ENCODE peak calls at places on chromosome 9, in nine cellular contexts. One of them, this sample, is unnamed.

GRCh38 chr9:136308262-136309053 is 4.6 kb upstream of the CCDC187 start:
- DNase-seq in left ventricle myocardium inferior: no peak
- DNase-seq in Caki2: no peak
- DNase-seq in stimulated activated CD4-positive, alpha-beta T cell treated with anti-CD3 and anti-CD28 coated beads, TNF-alpha, amount 100 ng/mL, for 1 hour: no peak
- DNase-seq in neuronal stem cell: no peak
- DNase-seq in T-cell: no peak
- DNase-seq in WTC11: no peak
- DNase-seq in NT2/D1: no peak
- DNase-seq in M059J: no peak
- DNase-seq in this sample: no peak

GRCh38 chr9:134253596-134254205 is 72.6 kb upstream of the RXRA start:
- DNase-seq in left ventricle myocardium inferior: no peak
- DNase-seq in Caki2: no peak
- DNase-seq in stimulated activated CD4-positive, alpha-beta T cell treated with anti-CD3 and anti-CD28 coated beads, TNF-alpha, amount 100 ng/mL, for 1 hour: no peak
- DNase-seq in neuronal stem cell: no peak
- DNase-seq in T-cell: no peak
- DNase-seq in WTC11: no peak
- DNase-seq in NT2/D1: no peak
- DNase-seq in M059J: no peak
- DNase-seq in this sample: no peak

GRCh38 chr9:90523953-90524352 is 118.7 kb downstream of the DIRAS2 start:
- DNase-seq in left ventricle myocardium inferior: no peak
- DNase-seq in Caki2: no peak
- DNase-seq in stimulated activated CD4-positive, alpha-beta T cell treated with anti-CD3 and anti-CD28 coated beads, TNF-alpha, amount 100 ng/mL, for 1 hour: no peak
- DNase-seq in neuronal stem cell: no peak
- DNase-seq in T-cell: no peak
- DNase-seq in WTC11: no peak
- DNase-seq in NT2/D1: no peak
- DNase-seq in M059J: no peak
- DNase-seq in this sample: no peak

GRCh38 chr9:96186601-96187011 is 115.4 kb downstream of the HSD17B3 start:
- DNase-seq in left ventricle myocardium inferior: no peak
- DNase-seq in Caki2: no peak
- DNase-seq in stimulated activated CD4-positive, alpha-beta T cell treated with anti-CD3 and anti-CD28 coated beads, TNF-alpha, amount 100 ng/mL, for 1 hour: no peak
- DNase-seq in neuronal stem cell: peak
- DNase-seq in T-cell: no peak
- DNase-seq in WTC11: peak
- DNase-seq in NT2/D1: no peak
- DNase-seq in M059J: peak
- DNase-seq in this sample: no peak

GRCh38 chr9:127898433-127899199 is 787 bp downstream of the ST6GALNAC6 start:
- DNase-seq in left ventricle myocardium inferior: no peak
- DNase-seq in Caki2: peak
- DNase-seq in stimulated activated CD4-positive, alpha-beta T cell treated with anti-CD3 and anti-CD28 coated beads, TNF-alpha, amount 100 ng/mL, for 1 hour: no peak
- DNase-seq in neuronal stem cell: no peak
- DNase-seq in T-cell: no peak
- DNase-seq in WTC11: no peak
- DNase-seq in NT2/D1: no peak
- DNase-seq in M059J: peak
- DNase-seq in this sample: peak

GRCh38 chr9:36744678-36745077 is 172.0 kb downstream of the MELK start:
- DNase-seq in left ventricle myocardium inferior: no peak
- DNase-seq in Caki2: no peak
- DNase-seq in stimulated activated CD4-positive, alpha-beta T cell treated with anti-CD3 and anti-CD28 coated beads, TNF-alpha, amount 100 ng/mL, for 1 hour: no peak
- DNase-seq in neuronal stem cell: no peak
- DNase-seq in T-cell: no peak
- DNase-seq in WTC11: no peak
- DNase-seq in NT2/D1: no peak
- DNase-seq in M059J: peak
- DNase-seq in this sample: no peak

GRCh38 chr9:26502311-26502710 is 390.3 kb downstream of the CAAP1 start:
- DNase-seq in left ventricle myocardium inferior: no peak
- DNase-seq in Caki2: no peak
- DNase-seq in stimulated activated CD4-positive, alpha-beta T cell treated with anti-CD3 and anti-CD28 coated beads, TNF-alpha, amount 100 ng/mL, for 1 hour: no peak
- DNase-seq in neuronal stem cell: no peak
- DNase-seq in T-cell: no peak
- DNase-seq in WTC11: peak
- DNase-seq in NT2/D1: peak
- DNase-seq in M059J: no peak
- DNase-seq in this sample: no peak

GRCh38 chr9:123996731-123997421 is 14.7 kb upstream of the LHX2 start:
- DNase-seq in left ventricle myocardium inferior: no peak
- DNase-seq in Caki2: no peak
- DNase-seq in stimulated activated CD4-positive, alpha-beta T cell treated with anti-CD3 and anti-CD28 coated beads, TNF-alpha, amount 100 ng/mL, for 1 hour: no peak
- DNase-seq in neuronal stem cell: peak
- DNase-seq in T-cell: no peak
- DNase-seq in WTC11: peak
- DNase-seq in NT2/D1: no peak
- DNase-seq in M059J: peak
- DNase-seq in this sample: peak

GRCh38 chr9:28177925-28178324 is 604.6 kb upstream of the C9orf72 start:
- DNase-seq in left ventricle myocardium inferior: no peak
- DNase-seq in Caki2: no peak
- DNase-seq in stimulated activated CD4-positive, alpha-beta T cell treated with anti-CD3 and anti-CD28 coated beads, TNF-alpha, amount 100 ng/mL, for 1 hour: no peak
- DNase-seq in neuronal stem cell: no peak
- DNase-seq in T-cell: no peak
- DNase-seq in WTC11: no peak
- DNase-seq in NT2/D1: no peak
- DNase-seq in M059J: no peak
- DNase-seq in this sample: no peak

GRCh38 chr9:35135988-35136387 is 20.3 kb upstream of the ATOSB start:
- DNase-seq in left ventricle myocardium inferior: no peak
- DNase-seq in Caki2: no peak
- DNase-seq in stimulated activated CD4-positive, alpha-beta T cell treated with anti-CD3 and anti-CD28 coated beads, TNF-alpha, amount 100 ng/mL, for 1 hour: no peak
- DNase-seq in neuronal stem cell: no peak
- DNase-seq in T-cell: no peak
- DNase-seq in WTC11: no peak
- DNase-seq in NT2/D1: no peak
- DNase-seq in M059J: no peak
- DNase-seq in this sample: no peak

GRCh38 chr9:6681147-6681956 is 35.8 kb upstream of the GLDC start:
- DNase-seq in left ventricle myocardium inferior: peak
- DNase-seq in Caki2: peak
- DNase-seq in stimulated activated CD4-positive, alpha-beta T cell treated with anti-CD3 and anti-CD28 coated beads, TNF-alpha, amount 100 ng/mL, for 1 hour: peak
- DNase-seq in neuronal stem cell: peak
- DNase-seq in T-cell: peak
- DNase-seq in WTC11: peak
- DNase-seq in NT2/D1: peak
- DNase-seq in M059J: peak
- DNase-seq in this sample: peak

GRCh38 chr9:121373401-121373769 is 3.3 kb upstream of the STOM start:
- DNase-seq in left ventricle myocardium inferior: no peak
- DNase-seq in Caki2: no peak
- DNase-seq in stimulated activated CD4-positive, alpha-beta T cell treated with anti-CD3 and anti-CD28 coated beads, TNF-alpha, amount 100 ng/mL, for 1 hour: no peak
- DNase-seq in neuronal stem cell: no peak
- DNase-seq in T-cell: no peak
- DNase-seq in WTC11: no peak
- DNase-seq in NT2/D1: no peak
- DNase-seq in M059J: no peak
- DNase-seq in this sample: no peak

GRCh38 chr9:98796364-98797101 is at the start of gene ANKS6:
- DNase-seq in left ventricle myocardium inferior: peak
- DNase-seq in Caki2: peak
- DNase-seq in stimulated activated CD4-positive, alpha-beta T cell treated with anti-CD3 and anti-CD28 coated beads, TNF-alpha, amount 100 ng/mL, for 1 hour: peak
- DNase-seq in neuronal stem cell: peak
- DNase-seq in T-cell: peak
- DNase-seq in WTC11: peak
- DNase-seq in NT2/D1: peak
- DNase-seq in M059J: peak
- DNase-seq in this sample: peak

GRCh38 chr9:72813544-72813943 is 139.3 kb downstream of the ALDH1A1 start:
- DNase-seq in left ventricle myocardium inferior: no peak
- DNase-seq in Caki2: no peak
- DNase-seq in stimulated activated CD4-positive, alpha-beta T cell treated with anti-CD3 and anti-CD28 coated beads, TNF-alpha, amount 100 ng/mL, for 1 hour: no peak
- DNase-seq in neuronal stem cell: no peak
- DNase-seq in T-cell: no peak
- DNase-seq in WTC11: no peak
- DNase-seq in NT2/D1: no peak
- DNase-seq in M059J: no peak
- DNase-seq in this sample: no peak

GRCh38 chr9:117075636-117076035 is 339.2 kb downstream of the ASTN2 start:
- DNase-seq in left ventricle myocardium inferior: no peak
- DNase-seq in Caki2: no peak
- DNase-seq in stimulated activated CD4-positive, alpha-beta T cell treated with anti-CD3 and anti-CD28 coated beads, TNF-alpha, amount 100 ng/mL, for 1 hour: no peak
- DNase-seq in neuronal stem cell: no peak
- DNase-seq in T-cell: no peak
- DNase-seq in WTC11: no peak
- DNase-seq in NT2/D1: no peak
- DNase-seq in M059J: no peak
- DNase-seq in this sample: no peak

GRCh38 chr9:3520564-3520963 is 5.2 kb downstream of the RFX3 start:
- DNase-seq in left ventricle myocardium inferior: no peak
- DNase-seq in Caki2: no peak
- DNase-seq in stimulated activated CD4-positive, alpha-beta T cell treated with anti-CD3 and anti-CD28 coated beads, TNF-alpha, amount 100 ng/mL, for 1 hour: no peak
- DNase-seq in neuronal stem cell: no peak
- DNase-seq in T-cell: no peak
- DNase-seq in WTC11: no peak
- DNase-seq in NT2/D1: no peak
- DNase-seq in M059J: no peak
- DNase-seq in this sample: no peak

GRCh38 chr9:73152953-73153352 is 1.3 kb downstream of the ANXA1 start:
- DNase-seq in left ventricle myocardium inferior: no peak
- DNase-seq in Caki2: no peak
- DNase-seq in stimulated activated CD4-positive, alpha-beta T cell treated with anti-CD3 and anti-CD28 coated beads, TNF-alpha, amount 100 ng/mL, for 1 hour: no peak
- DNase-seq in neuronal stem cell: no peak
- DNase-seq in T-cell: no peak
- DNase-seq in WTC11: no peak
- DNase-seq in NT2/D1: no peak
- DNase-seq in M059J: peak
- DNase-seq in this sample: no peak

GRCh38 chr9:6757988-6758417 is 230 bp downstream of the KDM4C start:
- DNase-seq in left ventricle myocardium inferior: no peak
- DNase-seq in Caki2: no peak
- DNase-seq in stimulated activated CD4-positive, alpha-beta T cell treated with anti-CD3 and anti-CD28 coated beads, TNF-alpha, amount 100 ng/mL, for 1 hour: no peak
- DNase-seq in neuronal stem cell: peak
- DNase-seq in T-cell: no peak
- DNase-seq in WTC11: peak
- DNase-seq in NT2/D1: no peak
- DNase-seq in M059J: no peak
- DNase-seq in this sample: peak

GRCh38 chr9:14942037-14942436 is 31.8 kb upstream of the FREM1 start:
- DNase-seq in left ventricle myocardium inferior: no peak
- DNase-seq in Caki2: no peak
- DNase-seq in stimulated activated CD4-positive, alpha-beta T cell treated with anti-CD3 and anti-CD28 coated beads, TNF-alpha, amount 100 ng/mL, for 1 hour: no peak
- DNase-seq in neuronal stem cell: no peak
- DNase-seq in T-cell: no peak
- DNase-seq in WTC11: no peak
- DNase-seq in NT2/D1: no peak
- DNase-seq in M059J: no peak
- DNase-seq in this sample: no peak

GRCh38 chr9:69719368-69719767 is 40.4 kb downstream of the PTAR1 start:
- DNase-seq in left ventricle myocardium inferior: no peak
- DNase-seq in Caki2: no peak
- DNase-seq in stimulated activated CD4-positive, alpha-beta T cell treated with anti-CD3 and anti-CD28 coated beads, TNF-alpha, amount 100 ng/mL, for 1 hour: no peak
- DNase-seq in neuronal stem cell: no peak
- DNase-seq in T-cell: no peak
- DNase-seq in WTC11: no peak
- DNase-seq in NT2/D1: no peak
- DNase-seq in M059J: no peak
- DNase-seq in this sample: no peak

GRCh38 chr9:129627556-129628492 is 1.9 kb downstream of the NTMT1 start:
- DNase-seq in left ventricle myocardium inferior: no peak
- DNase-seq in Caki2: no peak
- DNase-seq in stimulated activated CD4-positive, alpha-beta T cell treated with anti-CD3 and anti-CD28 coated beads, TNF-alpha, amount 100 ng/mL, for 1 hour: no peak
- DNase-seq in neuronal stem cell: no peak
- DNase-seq in T-cell: no peak
- DNase-seq in WTC11: no peak
- DNase-seq in NT2/D1: no peak
- DNase-seq in M059J: peak
- DNase-seq in this sample: no peak

GRCh38 chr9:119091074-119091473 is 278.2 kb downstream of the BRINP1 start:
- DNase-seq in left ventricle myocardium inferior: no peak
- DNase-seq in Caki2: no peak
- DNase-seq in stimulated activated CD4-positive, alpha-beta T cell treated with anti-CD3 and anti-CD28 coated beads, TNF-alpha, amount 100 ng/mL, for 1 hour: no peak
- DNase-seq in neuronal stem cell: no peak
- DNase-seq in T-cell: no peak
- DNase-seq in WTC11: no peak
- DNase-seq in NT2/D1: no peak
- DNase-seq in M059J: peak
- DNase-seq in this sample: no peak

GRCh38 chr9:114507726-114508125 is 2.5 kb upstream of the WHRN start:
- DNase-seq in left ventricle myocardium inferior: no peak
- DNase-seq in Caki2: peak
- DNase-seq in stimulated activated CD4-positive, alpha-beta T cell treated with anti-CD3 and anti-CD28 coated beads, TNF-alpha, amount 100 ng/mL, for 1 hour: no peak
- DNase-seq in neuronal stem cell: peak
- DNase-seq in T-cell: no peak
- DNase-seq in WTC11: no peak
- DNase-seq in NT2/D1: no peak
- DNase-seq in M059J: no peak
- DNase-seq in this sample: no peak

GRCh38 chr9:116008278-116008677 is 145.3 kb upstream of the PAPPA start:
- DNase-seq in left ventricle myocardium inferior: no peak
- DNase-seq in Caki2: peak
- DNase-seq in stimulated activated CD4-positive, alpha-beta T cell treated with anti-CD3 and anti-CD28 coated beads, TNF-alpha, amount 100 ng/mL, for 1 hour: no peak
- DNase-seq in neuronal stem cell: no peak
- DNase-seq in T-cell: no peak
- DNase-seq in WTC11: no peak
- DNase-seq in NT2/D1: no peak
- DNase-seq in M059J: peak
- DNase-seq in this sample: no peak

GRCh38 chr9:89903076-89903475 is 298.3 kb downstream of the GADD45G start:
- DNase-seq in left ventricle myocardium inferior: no peak
- DNase-seq in Caki2: no peak
- DNase-seq in stimulated activated CD4-positive, alpha-beta T cell treated with anti-CD3 and anti-CD28 coated beads, TNF-alpha, amount 100 ng/mL, for 1 hour: no peak
- DNase-seq in neuronal stem cell: no peak
- DNase-seq in T-cell: no peak
- DNase-seq in WTC11: no peak
- DNase-seq in NT2/D1: no peak
- DNase-seq in M059J: no peak
- DNase-seq in this sample: no peak

GRCh38 chr9:128078504-128079434 is 10.7 kb downstream of the SLC25A25 start:
- DNase-seq in left ventricle myocardium inferior: no peak
- DNase-seq in Caki2: peak
- DNase-seq in stimulated activated CD4-positive, alpha-beta T cell treated with anti-CD3 and anti-CD28 coated beads, TNF-alpha, amount 100 ng/mL, for 1 hour: no peak
- DNase-seq in neuronal stem cell: no peak
- DNase-seq in T-cell: no peak
- DNase-seq in WTC11: no peak
- DNase-seq in NT2/D1: no peak
- DNase-seq in M059J: peak
- DNase-seq in this sample: no peak

GRCh38 chr9:112997236-112997941 is 14.6 kb downstream of the ZNF883 start:
- DNase-seq in left ventricle myocardium inferior: no peak
- DNase-seq in Caki2: peak
- DNase-seq in stimulated activated CD4-positive, alpha-beta T cell treated with anti-CD3 and anti-CD28 coated beads, TNF-alpha, amount 100 ng/mL, for 1 hour: no peak
- DNase-seq in neuronal stem cell: no peak
- DNase-seq in T-cell: no peak
- DNase-seq in WTC11: no peak
- DNase-seq in NT2/D1: no peak
- DNase-seq in M059J: no peak
- DNase-seq in this sample: no peak

GRCh38 chr9:126965541-126966428 is 51.2 kb downstream of the RALGPS1 start:
- DNase-seq in left ventricle myocardium inferior: peak
- DNase-seq in Caki2: peak
- DNase-seq in stimulated activated CD4-positive, alpha-beta T cell treated with anti-CD3 and anti-CD28 coated beads, TNF-alpha, amount 100 ng/mL, for 1 hour: no peak
- DNase-seq in neuronal stem cell: peak
- DNase-seq in T-cell: peak
- DNase-seq in WTC11: peak
- DNase-seq in NT2/D1: peak
- DNase-seq in M059J: peak
- DNase-seq in this sample: peak

GRCh38 chr9:95225016-95225745 is 92.3 kb downstream of the FANCC start:
- DNase-seq in left ventricle myocardium inferior: no peak
- DNase-seq in Caki2: peak
- DNase-seq in stimulated activated CD4-positive, alpha-beta T cell treated with anti-CD3 and anti-CD28 coated beads, TNF-alpha, amount 100 ng/mL, for 1 hour: no peak
- DNase-seq in neuronal stem cell: no peak
- DNase-seq in T-cell: no peak
- DNase-seq in WTC11: no peak
- DNase-seq in NT2/D1: no peak
- DNase-seq in M059J: no peak
- DNase-seq in this sample: no peak

GRCh38 chr9:137833721-137834613 is 43.6 kb upstream of the CACNA1B start:
- DNase-seq in left ventricle myocardium inferior: no peak
- DNase-seq in Caki2: no peak
- DNase-seq in stimulated activated CD4-positive, alpha-beta T cell treated with anti-CD3 and anti-CD28 coated beads, TNF-alpha, amount 100 ng/mL, for 1 hour: no peak
- DNase-seq in neuronal stem cell: no peak
- DNase-seq in T-cell: no peak
- DNase-seq in WTC11: no peak
- DNase-seq in NT2/D1: no peak
- DNase-seq in M059J: no peak
- DNase-seq in this sample: no peak

GRCh38 chr9:123162359-123163345 is 105.7 kb downstream of the STRBP start:
- DNase-seq in left ventricle myocardium inferior: no peak
- DNase-seq in Caki2: no peak
- DNase-seq in stimulated activated CD4-positive, alpha-beta T cell treated with anti-CD3 and anti-CD28 coated beads, TNF-alpha, amount 100 ng/mL, for 1 hour: no peak
- DNase-seq in neuronal stem cell: no peak
- DNase-seq in T-cell: no peak
- DNase-seq in WTC11: no peak
- DNase-seq in NT2/D1: no peak
- DNase-seq in M059J: no peak
- DNase-seq in this sample: no peak

This sample was measured in aorta.